ENCODE peak calls at places on chromosomes 16 and 17, in nine cellular contexts. One of them, this sample, is unnamed.

GRCh38 chr16:74575805-74576643 is 30.9 kb downstream of the GLG1 start:
- DNase-seq in activated T-cell treated with anti-CD3 and anti-CD28 coated beads, Interleukin-2, amount 50 U/mL, for 72 hours: no peak
- DNase-seq in cardiac fibroblast: no peak
- DNase-seq in HuH-7.5: no peak
- DNase-seq in activated naive CD4-positive, alpha-beta T cell treated with Interleukin-2 at 50 U/mL for 16 hours: no peak
- DNase-seq in astrocyte of the cerebellum: no peak
- DNase-seq in right lobe of liver: peak
- DNase-seq in ovary: no peak
- DNase-seq in HT-29: no peak
- DNase-seq in this sample: no peak

GRCh38 chr17:18314059-18314730 is 599 bp downstream of the TOP3A start:
- DNase-seq in activated T-cell treated with anti-CD3 and anti-CD28 coated beads, Interleukin-2, amount 50 U/mL, for 72 hours: no peak
- DNase-seq in cardiac fibroblast: no peak
- DNase-seq in HuH-7.5: no peak
- DNase-seq in activated naive CD4-positive, alpha-beta T cell treated with Interleukin-2 at 50 U/mL for 16 hours: no peak
- DNase-seq in astrocyte of the cerebellum: no peak
- DNase-seq in right lobe of liver: no peak
- DNase-seq in ovary: peak
- DNase-seq in HT-29: peak
- DNase-seq in this sample: no peak

GRCh38 chr16:51651061-51651466 is 500.0 kb upstream of the SALL1 start:
- DNase-seq in activated T-cell treated with anti-CD3 and anti-CD28 coated beads, Interleukin-2, amount 50 U/mL, for 72 hours: no peak
- DNase-seq in cardiac fibroblast: no peak
- DNase-seq in HuH-7.5: no peak
- DNase-seq in activated naive CD4-positive, alpha-beta T cell treated with Interleukin-2 at 50 U/mL for 16 hours: no peak
- DNase-seq in astrocyte of the cerebellum: no peak
- DNase-seq in right lobe of liver: no peak
- DNase-seq in ovary: no peak
- DNase-seq in HT-29: no peak
- DNase-seq in this sample: no peak

GRCh38 chr17:80426671-80427326 is 11.8 kb downstream of the ENDOV start:
- DNase-seq in activated T-cell treated with anti-CD3 and anti-CD28 coated beads, Interleukin-2, amount 50 U/mL, for 72 hours: peak
- DNase-seq in cardiac fibroblast: peak
- DNase-seq in HuH-7.5: peak
- DNase-seq in activated naive CD4-positive, alpha-beta T cell treated with Interleukin-2 at 50 U/mL for 16 hours: peak
- DNase-seq in astrocyte of the cerebellum: peak
- DNase-seq in right lobe of liver: peak
- DNase-seq in ovary: peak
- DNase-seq in HT-29: peak
- DNase-seq in this sample: peak

GRCh38 chr17:35117984-35118383 is 1.7 kb downstream of the RAD51D start:
- DNase-seq in activated T-cell treated with anti-CD3 and anti-CD28 coated beads, Interleukin-2, amount 50 U/mL, for 72 hours: peak
- DNase-seq in cardiac fibroblast: peak
- DNase-seq in HuH-7.5: peak
- DNase-seq in activated naive CD4-positive, alpha-beta T cell treated with Interleukin-2 at 50 U/mL for 16 hours: peak
- DNase-seq in astrocyte of the cerebellum: no peak
- DNase-seq in right lobe of liver: no peak
- DNase-seq in ovary: no peak
- DNase-seq in HT-29: peak
- DNase-seq in this sample: peak

GRCh38 chr16:12675852-12676251 is 127.8 kb downstream of the CPPED1 start:
- DNase-seq in activated T-cell treated with anti-CD3 and anti-CD28 coated beads, Interleukin-2, amount 50 U/mL, for 72 hours: no peak
- DNase-seq in cardiac fibroblast: peak
- DNase-seq in HuH-7.5: no peak
- DNase-seq in activated naive CD4-positive, alpha-beta T cell treated with Interleukin-2 at 50 U/mL for 16 hours: no peak
- DNase-seq in astrocyte of the cerebellum: peak
- DNase-seq in right lobe of liver: no peak
- DNase-seq in ovary: no peak
- DNase-seq in HT-29: no peak
- DNase-seq in this sample: no peak

GRCh38 chr16:58859958-58860669 is 126.0 kb upstream of the GOT2 start:
- DNase-seq in activated T-cell treated with anti-CD3 and anti-CD28 coated beads, Interleukin-2, amount 50 U/mL, for 72 hours: no peak
- DNase-seq in cardiac fibroblast: no peak
- DNase-seq in HuH-7.5: no peak
- DNase-seq in activated naive CD4-positive, alpha-beta T cell treated with Interleukin-2 at 50 U/mL for 16 hours: no peak
- DNase-seq in astrocyte of the cerebellum: no peak
- DNase-seq in right lobe of liver: no peak
- DNase-seq in ovary: no peak
- DNase-seq in HT-29: no peak
- DNase-seq in this sample: no peak

GRCh38 chr17:38609280-38610031 is 3.7 kb upstream of the SRCIN1 start:
- DNase-seq in activated T-cell treated with anti-CD3 and anti-CD28 coated beads, Interleukin-2, amount 50 U/mL, for 72 hours: no peak
- DNase-seq in cardiac fibroblast: no peak
- DNase-seq in HuH-7.5: no peak
- DNase-seq in activated naive CD4-positive, alpha-beta T cell treated with Interleukin-2 at 50 U/mL for 16 hours: no peak
- DNase-seq in astrocyte of the cerebellum: no peak
- DNase-seq in right lobe of liver: no peak
- DNase-seq in ovary: no peak
- DNase-seq in HT-29: no peak
- DNase-seq in this sample: no peak

GRCh38 chr17:76707985-76708807 is 2.6 kb downstream of the MXRA7 start:
- DNase-seq in activated T-cell treated with anti-CD3 and anti-CD28 coated beads, Interleukin-2, amount 50 U/mL, for 72 hours: no peak
- DNase-seq in cardiac fibroblast: peak
- DNase-seq in HuH-7.5: no peak
- DNase-seq in activated naive CD4-positive, alpha-beta T cell treated with Interleukin-2 at 50 U/mL for 16 hours: no peak
- DNase-seq in astrocyte of the cerebellum: no peak
- DNase-seq in right lobe of liver: no peak
- DNase-seq in ovary: no peak
- DNase-seq in HT-29: no peak
- DNase-seq in this sample: no peak

GRCh38 chr17:8894189-8894611 is 26.7 kb upstream of the PIK3R6 start:
- DNase-seq in activated T-cell treated with anti-CD3 and anti-CD28 coated beads, Interleukin-2, amount 50 U/mL, for 72 hours: no peak
- DNase-seq in cardiac fibroblast: no peak
- DNase-seq in HuH-7.5: no peak
- DNase-seq in activated naive CD4-positive, alpha-beta T cell treated with Interleukin-2 at 50 U/mL for 16 hours: no peak
- DNase-seq in astrocyte of the cerebellum: no peak
- DNase-seq in right lobe of liver: peak
- DNase-seq in ovary: no peak
- DNase-seq in HT-29: no peak
- DNase-seq in this sample: no peak

GRCh38 chr17:38600906-38601305 is 4.8 kb downstream of the SRCIN1 start:
- DNase-seq in activated T-cell treated with anti-CD3 and anti-CD28 coated beads, Interleukin-2, amount 50 U/mL, for 72 hours: no peak
- DNase-seq in cardiac fibroblast: no peak
- DNase-seq in HuH-7.5: no peak
- DNase-seq in activated naive CD4-positive, alpha-beta T cell treated with Interleukin-2 at 50 U/mL for 16 hours: no peak
- DNase-seq in astrocyte of the cerebellum: no peak
- DNase-seq in right lobe of liver: no peak
- DNase-seq in ovary: no peak
- DNase-seq in HT-29: no peak
- DNase-seq in this sample: no peak

GRCh38 chr17:78915872-78916632 is 9.1 kb downstream of the TIMP2 start:
- DNase-seq in activated T-cell treated with anti-CD3 and anti-CD28 coated beads, Interleukin-2, amount 50 U/mL, for 72 hours: no peak
- DNase-seq in cardiac fibroblast: peak
- DNase-seq in HuH-7.5: no peak
- DNase-seq in activated naive CD4-positive, alpha-beta T cell treated with Interleukin-2 at 50 U/mL for 16 hours: no peak
- DNase-seq in astrocyte of the cerebellum: no peak
- DNase-seq in right lobe of liver: peak
- DNase-seq in ovary: peak
- DNase-seq in HT-29: peak
- DNase-seq in this sample: no peak

GRCh38 chr16:22313876-22314470 is 16.8 kb downstream of the POLR3E start:
- DNase-seq in activated T-cell treated with anti-CD3 and anti-CD28 coated beads, Interleukin-2, amount 50 U/mL, for 72 hours: no peak
- DNase-seq in cardiac fibroblast: no peak
- DNase-seq in HuH-7.5: no peak
- DNase-seq in activated naive CD4-positive, alpha-beta T cell treated with Interleukin-2 at 50 U/mL for 16 hours: no peak
- DNase-seq in astrocyte of the cerebellum: no peak
- DNase-seq in right lobe of liver: peak
- DNase-seq in ovary: no peak
- DNase-seq in HT-29: no peak
- DNase-seq in this sample: no peak

GRCh38 chr17:81494984-81495383 is 17.6 kb downstream of the ACTG1 start:
- DNase-seq in activated T-cell treated with anti-CD3 and anti-CD28 coated beads, Interleukin-2, amount 50 U/mL, for 72 hours: no peak
- DNase-seq in cardiac fibroblast: no peak
- DNase-seq in HuH-7.5: no peak
- DNase-seq in activated naive CD4-positive, alpha-beta T cell treated with Interleukin-2 at 50 U/mL for 16 hours: no peak
- DNase-seq in astrocyte of the cerebellum: no peak
- DNase-seq in right lobe of liver: no peak
- DNase-seq in ovary: no peak
- DNase-seq in HT-29: peak
- DNase-seq in this sample: no peak

GRCh38 chr17:2211661-2212327 is 91.8 kb downstream of the SMG6 start:
- DNase-seq in activated T-cell treated with anti-CD3 and anti-CD28 coated beads, Interleukin-2, amount 50 U/mL, for 72 hours: no peak
- DNase-seq in cardiac fibroblast: no peak
- DNase-seq in HuH-7.5: no peak
- DNase-seq in activated naive CD4-positive, alpha-beta T cell treated with Interleukin-2 at 50 U/mL for 16 hours: no peak
- DNase-seq in astrocyte of the cerebellum: no peak
- DNase-seq in right lobe of liver: no peak
- DNase-seq in ovary: no peak
- DNase-seq in HT-29: no peak
- DNase-seq in this sample: no peak

GRCh38 chr16:15055141-15056053 is 477 bp downstream of the NTAN1 start:
- DNase-seq in activated T-cell treated with anti-CD3 and anti-CD28 coated beads, Interleukin-2, amount 50 U/mL, for 72 hours: peak
- DNase-seq in cardiac fibroblast: peak
- DNase-seq in HuH-7.5: peak
- DNase-seq in activated naive CD4-positive, alpha-beta T cell treated with Interleukin-2 at 50 U/mL for 16 hours: no peak
- DNase-seq in astrocyte of the cerebellum: no peak
- DNase-seq in right lobe of liver: peak
- DNase-seq in ovary: no peak
- DNase-seq in HT-29: no peak
- DNase-seq in this sample: peak

GRCh38 chr17:10171057-10171456 is 27.3 kb downstream of the GAS7 start:
- DNase-seq in activated T-cell treated with anti-CD3 and anti-CD28 coated beads, Interleukin-2, amount 50 U/mL, for 72 hours: no peak
- DNase-seq in cardiac fibroblast: no peak
- DNase-seq in HuH-7.5: no peak
- DNase-seq in activated naive CD4-positive, alpha-beta T cell treated with Interleukin-2 at 50 U/mL for 16 hours: no peak
- DNase-seq in astrocyte of the cerebellum: no peak
- DNase-seq in right lobe of liver: no peak
- DNase-seq in ovary: peak
- DNase-seq in HT-29: no peak
- DNase-seq in this sample: no peak

GRCh38 chr17:35449371-35449931 is 885 bp upstream of the SLFN13 start:
- DNase-seq in activated T-cell treated with anti-CD3 and anti-CD28 coated beads, Interleukin-2, amount 50 U/mL, for 72 hours: no peak
- DNase-seq in cardiac fibroblast: peak
- DNase-seq in HuH-7.5: no peak
- DNase-seq in activated naive CD4-positive, alpha-beta T cell treated with Interleukin-2 at 50 U/mL for 16 hours: no peak
- DNase-seq in astrocyte of the cerebellum: peak
- DNase-seq in right lobe of liver: no peak
- DNase-seq in ovary: no peak
- DNase-seq in HT-29: no peak
- DNase-seq in this sample: no peak